ENCODE peak calls at places on chromosomes 2 and 18, in four cellular contexts. J is WTC11, V is K562, M is HEK293T. Z is an unnamed sample.

GRCh38 chr2:61135510-61135909 is 26.5 kb upstream of the C2orf74 start:
- DNase-seq in J (no peak), V (peak), M (peak), Z (peak)

GRCh38 chr18:75827781-75828274 is 400.3 kb upstream of the SMIM21 start:
- DNase-seq in J (no peak), V (no peak), M (no peak), Z (no peak)

GRCh38 chr2:239374896-239375277 is 25.9 kb downstream of the HDAC4 start:
- DNase-seq in J (no peak), V (no peak), M (no peak), Z (no peak)

GRCh38 chr18:2994603-2995432 is 18.1 kb downstream of the LPIN2 start:
- DNase-seq in J (peak), V (peak), M (no peak), Z (no peak)

GRCh38 chr2:66901344-66901743 is 466.4 kb downstream of the MEIS1 start:
- DNase-seq in J (no peak), V (no peak), M (no peak), Z (no peak)

GRCh38 chr2:119117891-119118882 is 40.4 kb downstream of the C1QL2 start:
- DNase-seq in J (no peak), V (no peak), M (no peak), Z (no peak)

GRCh38 chr2:29219374-29219773 is 104.2 kb downstream of the CLIP4 start:
- DNase-seq in J (no peak), V (no peak), M (no peak), Z (no peak)

GRCh38 chr18:59458575-59458974 is 99.5 kb upstream of the LMAN1 start:
- DNase-seq in J (no peak), V (no peak), M (no peak), Z (no peak)

GRCh38 chr18:22363867-22364463 is 53.8 kb downstream of the CTAGE1 start:
- DNase-seq in J (no peak), V (no peak), M (no peak), Z (no peak)

GRCh38 chr2:69565431-69565839 is 78.1 kb downstream of the AAK1 start:
- DNase-seq in J (peak), V (peak), M (peak), Z (peak)

GRCh38 chr2:126913881-126914495 is 15.3 kb downstream of the TEX51 start:
- DNase-seq in J (no peak), V (no peak), M (no peak), Z (no peak)

GRCh38 chr2:19138264-19138825 is 220.1 kb downstream of the OSR1 start:
- DNase-seq in J (no peak), V (no peak), M (no peak), Z (no peak)

GRCh38 chr2:38475567-38475881 is 98.5 kb upstream of the ATL2 start:
- DNase-seq in J (no peak), V (no peak), M (no peak), Z (no peak)

GRCh38 chr2:49248506-49248905 is 94.2 kb upstream of the FSHR start:
- DNase-seq in J (no peak), V (no peak), M (no peak), Z (peak)

GRCh38 chr2:128261245-128262128 is 57.2 kb downstream of the HS6ST1 start:
- DNase-seq in J (no peak), V (no peak), M (no peak), Z (no peak)

GRCh38 chr2:119255760-119256573 is 32.3 kb downstream of the STEAP3 start:
- DNase-seq in J (no peak), V (peak), M (no peak), Z (peak)

GRCh38 chr2:220043155-220043992 is 415.9 kb downstream of the SLC4A3 start:
- DNase-seq in J (no peak), V (no peak), M (no peak), Z (no peak)

GRCh38 chr2:203427061-203427460 is 98.9 kb downstream of the ABI2 start:
- DNase-seq in J (no peak), V (no peak), M (no peak), Z (no peak)

GRCh38 chr18:47263828-47264314 is 12.4 kb upstream of the SKOR2 start:
- DNase-seq in J (peak), V (no peak), M (no peak), Z (no peak)

GRCh38 chr18:47262397-47263196 is 11.1 kb upstream of the SKOR2 start:
- DNase-seq in J (peak), V (no peak), M (no peak), Z (no peak)

GRCh38 chr18:47263197-47263827 is 11.9 kb upstream of the SKOR2 start:
- DNase-seq in J (peak), V (peak), M (no peak), Z (no peak)

GRCh38 chr18:47261902-47262301 is 10.4 kb upstream of the SKOR2 start:
- DNase-seq in J (no peak), V (no peak), M (no peak), Z (no peak)

GRCh38 chr18:47265197-47265596 is 13.7 kb upstream of the SKOR2 start:
- DNase-seq in J (no peak), V (no peak), M (no peak), Z (no peak)
- TF ChIP-seq SP1 in J (no peak), V (no peak), M (no peak), Z (no peak)

GRCh38 chr18:8800876-8801262 is 95.5 kb downstream of the MTCL1 start:
- DNase-seq in J (no peak), V (no peak), M (no peak), Z (no peak)

GRCh38 chr18:8802031-8802679 is 96.8 kb downstream of the MTCL1 start:
- DNase-seq in J (no peak), V (no peak), M (no peak), Z (no peak)

GRCh38 chr18:8800041-8800441 is 94.7 kb downstream of the MTCL1 start:
- DNase-seq in J (no peak), V (no peak), M (no peak), Z (no peak)

GRCh38 chr18:8800445-8800844 is 95.1 kb downstream of the MTCL1 start:
- DNase-seq in J (no peak), V (no peak), M (no peak), Z (no peak)

DNA sequence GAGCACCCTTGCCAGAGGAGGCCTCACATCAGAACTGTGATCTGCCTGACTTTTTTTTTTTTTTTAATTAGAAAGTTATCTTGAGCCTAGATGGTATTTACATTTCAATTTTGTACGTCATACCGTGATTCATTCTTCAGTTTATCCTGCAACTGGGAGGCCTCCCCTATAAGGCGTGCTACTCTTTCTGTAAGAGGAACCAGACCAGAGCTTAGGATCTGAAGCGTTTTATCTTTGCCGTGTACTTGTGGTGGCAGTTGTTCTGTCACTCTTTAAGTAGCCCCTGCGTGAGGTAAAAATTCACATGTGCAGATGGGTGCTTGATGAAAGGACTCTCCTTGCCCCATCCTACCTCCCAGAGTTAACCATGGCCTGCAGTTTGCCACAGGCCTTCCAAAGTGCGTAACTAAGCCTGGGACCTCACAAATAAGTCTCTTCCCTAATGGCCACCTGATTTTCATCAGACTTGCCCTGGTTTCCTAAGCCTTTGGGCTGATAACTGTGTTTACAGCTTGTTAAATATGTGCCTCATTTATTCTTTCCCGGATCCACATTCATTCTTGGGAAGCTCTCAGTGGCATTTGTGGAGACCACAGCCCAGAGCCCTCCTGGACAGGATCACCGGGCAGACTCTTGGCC is 96.0 kb downstream of the MTCL1 start:
- DNase-seq in J (no peak), V (no peak), M (no peak), Z (no peak)
- TF ChIP-seq ELF4 in J (no peak), V (no peak), M (no peak), Z (no peak)

GRCh38 chr2:225824748-225825449 is 425.4 kb downstream of the NYAP2 start:
- DNase-seq in J (peak), V (no peak), M (no peak), Z (no peak)
- TF ChIP-seq SP1 in J (no peak), V (no peak), M (no peak), Z (no peak)

DNA sequence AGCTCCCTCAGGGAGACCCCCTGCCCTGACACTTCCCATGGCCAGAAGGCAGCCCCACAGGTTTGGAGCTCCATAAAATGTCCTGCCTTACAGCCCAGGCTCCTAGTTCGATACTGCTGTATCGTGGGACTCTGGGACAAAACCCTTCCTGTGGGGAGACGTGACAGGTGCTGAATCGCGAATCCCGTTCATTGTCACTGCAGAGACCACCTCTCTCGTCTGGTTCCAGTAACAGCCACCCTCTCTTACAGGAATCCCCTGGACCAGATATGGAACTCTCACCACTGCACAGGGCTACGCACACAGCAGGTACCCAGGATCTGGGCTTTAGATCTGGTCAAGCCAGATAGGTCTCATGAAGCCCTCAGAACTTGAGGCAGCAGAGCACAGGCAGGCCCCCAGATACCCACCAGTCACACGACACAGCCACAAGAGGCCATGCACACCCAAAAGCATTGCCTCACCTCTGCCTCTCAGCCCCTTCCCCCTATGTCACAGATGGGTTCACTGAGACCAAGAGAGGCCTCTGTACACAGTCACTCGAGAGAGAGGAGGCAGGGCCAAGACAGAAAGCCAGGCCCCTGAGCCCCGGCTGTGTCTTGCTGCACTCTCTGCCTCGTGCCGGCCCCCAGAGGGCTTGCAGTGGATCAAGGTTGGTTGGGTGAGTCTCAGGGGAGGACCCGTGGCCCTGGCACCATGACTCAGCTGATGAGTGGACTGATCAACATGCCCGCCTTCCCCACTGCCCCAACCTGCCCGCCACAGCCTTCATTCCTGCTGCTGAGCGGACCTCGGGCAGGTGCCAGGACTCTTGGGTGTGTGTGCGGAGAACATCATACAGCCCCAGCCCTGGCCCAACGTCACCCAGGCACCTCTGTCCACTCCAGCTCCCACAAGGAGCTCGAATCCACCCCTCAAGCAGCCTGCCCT is 7.6 kb downstream of the SDC1 start:
- DNase-seq in J (no peak), V (no peak), M (no peak), Z (no peak)
- TF ChIP-seq ELF4 in J (no peak), V (no peak), M (no peak), Z (no peak)

DNA sequence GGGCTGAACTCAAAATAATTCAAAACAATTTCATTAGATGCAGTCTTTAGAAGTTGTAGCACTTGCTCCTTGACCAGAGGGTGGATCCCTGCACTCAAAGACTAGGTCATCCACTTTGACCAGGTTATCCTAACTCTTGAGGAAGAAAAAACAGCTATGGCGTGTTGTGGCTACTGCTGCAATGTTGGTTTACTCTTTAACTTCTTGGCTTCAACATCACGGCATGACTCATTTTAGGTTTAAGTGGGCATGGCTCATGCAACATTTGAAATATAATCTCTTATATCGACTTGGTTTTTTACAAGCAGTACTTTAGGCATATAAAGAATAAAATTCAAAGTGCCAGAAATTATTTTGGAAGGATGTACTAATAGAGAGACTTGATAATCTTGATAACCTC is 35.4 kb downstream of the ANKRD29 start:
- DNase-seq in J (no peak), V (no peak), M (no peak), Z (peak)
- TF ChIP-seq SP1 in J (no peak), V (no peak), M (no peak), Z (no peak)

DNA sequence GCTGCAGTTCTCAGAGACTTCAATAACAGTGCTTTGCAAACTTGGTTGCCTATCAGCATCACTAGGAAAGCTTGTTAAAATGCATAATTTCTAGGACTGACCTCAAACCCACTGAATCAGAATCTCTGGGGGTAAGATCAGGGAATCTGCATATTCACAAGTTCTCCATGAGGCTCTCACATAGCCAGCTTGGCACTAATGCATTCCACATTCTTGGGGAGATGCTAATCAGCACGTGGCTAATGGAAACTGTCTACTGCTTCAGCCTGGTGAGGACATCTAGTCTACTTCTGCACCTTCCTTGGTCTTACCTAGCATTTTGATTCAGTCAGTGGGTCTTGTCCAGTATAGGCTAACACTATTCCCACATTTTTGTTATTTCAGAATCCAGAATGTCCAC is 56.3 kb downstream of the RBKS start:
- DNase-seq in J (no peak), V (no peak), M (no peak), Z (no peak)
- TF ChIP-seq ELF4 in J (no peak), V (no peak), M (no peak), Z (no peak)

DNA sequence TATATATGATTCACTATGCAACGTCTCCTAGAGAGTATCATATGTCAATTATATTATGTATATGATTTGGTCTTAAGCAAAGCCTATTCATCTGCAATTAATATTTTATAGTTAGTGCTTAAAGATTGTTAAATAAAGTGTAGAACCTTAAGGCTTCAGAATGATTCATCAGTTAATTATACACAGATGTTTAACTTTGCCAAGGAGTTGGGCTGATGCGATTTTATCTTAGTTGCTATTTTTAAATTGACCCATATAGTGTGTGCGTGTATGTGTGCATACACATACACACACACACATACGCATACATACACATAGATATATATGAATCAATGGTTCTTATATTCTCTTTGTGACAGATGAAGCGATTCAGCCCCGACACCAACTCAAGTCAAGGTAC is 323.1 kb downstream of the RBM43 start:
- DNase-seq in J (no peak), V (no peak), M (no peak), Z (no peak)
- TF ChIP-seq SP1 in J (no peak), V (no peak), M (no peak), Z (no peak)

DNA sequence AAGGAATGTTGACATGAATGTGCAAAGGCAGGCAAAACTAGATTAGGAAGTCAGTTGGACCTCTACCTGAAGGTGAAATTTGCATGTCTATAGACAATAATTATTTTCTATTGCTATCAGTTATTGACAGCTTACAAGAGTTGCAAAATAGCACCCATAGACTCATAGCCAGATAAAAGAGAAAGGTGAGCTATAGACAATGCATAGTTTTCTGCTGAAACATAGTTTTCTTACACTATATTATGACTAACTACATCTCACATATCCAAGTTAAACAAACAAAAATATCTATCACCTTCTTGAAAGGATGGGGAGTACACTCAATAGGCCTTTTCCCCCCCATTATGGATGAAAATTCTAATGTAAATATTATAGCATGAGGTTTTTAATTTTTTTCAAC is 305.0 kb downstream of the PTH2R start:
- DNase-seq in J (no peak), V (no peak), M (no peak), Z (no peak)
- TF ChIP-seq ELF4 in J (no peak), V (no peak), M (no peak), Z (no peak)

GRCh38 chr18:49677762-49678398 is 116.0 kb downstream of the LIPG start:
- DNase-seq in J (no peak), V (peak), M (no peak), Z (no peak)
- TF ChIP-seq SP1 in J (no peak), V (no peak), M (no peak), Z (no peak)